ENCODE peak calls at places on chromosome 3, in seven cellular contexts. One of them, this sample, is unnamed.

GRCh38 chr3:154955907-154956533 is 124.1 kb upstream of the MME start:
- DNase-seq in AG04450: no peak
- DNase-seq in heart right ventricle: no peak
- DNase-seq in pancreas: no peak
- DNase-seq in astrocyte: no peak
- DNase-seq in cardiac muscle cell: no peak
- DNase-seq in A549: no peak
- DNase-seq in this sample: no peak

GRCh38 chr3:12638105-12638504 is 25.8 kb downstream of the RAF1 start:
- DNase-seq in AG04450: no peak
- DNase-seq in heart right ventricle: no peak
- DNase-seq in pancreas: no peak
- DNase-seq in astrocyte: peak; percentile 62
- DNase-seq in cardiac muscle cell: no peak
- DNase-seq in A549: no peak
- DNase-seq in this sample: no peak

GRCh38 chr3:19147905-19148767 is at the start of gene KCNH8:
- DNase-seq in AG04450: no peak
- DNase-seq in heart right ventricle: peak; percentile 11
- DNase-seq in pancreas: peak; percentile 56
- DNase-seq in astrocyte: no peak
- DNase-seq in cardiac muscle cell: peak; percentile 56
- DNase-seq in A549: peak; percentile 3
- DNase-seq in this sample: no peak

GRCh38 chr3:178422406-178422805 is 113.8 kb upstream of the KCNMB2 start:
- DNase-seq in AG04450: no peak
- DNase-seq in heart right ventricle: no peak
- DNase-seq in pancreas: no peak
- DNase-seq in astrocyte: no peak
- DNase-seq in cardiac muscle cell: no peak
- DNase-seq in A549: no peak
- DNase-seq in this sample: no peak

GRCh38 chr3:156252656-156253055 is 132.3 kb downstream of the KCNAB1 start:
- DNase-seq in AG04450: no peak
- DNase-seq in heart right ventricle: no peak
- DNase-seq in pancreas: no peak
- DNase-seq in astrocyte: peak; percentile 56
- DNase-seq in cardiac muscle cell: peak; percentile 19
- DNase-seq in A549: no peak
- DNase-seq in this sample: no peak

GRCh38 chr3:140834266-140835037 is 107.2 kb upstream of the SLC25A36 start:
- DNase-seq in AG04450: no peak
- DNase-seq in heart right ventricle: no peak
- DNase-seq in pancreas: no peak
- DNase-seq in astrocyte: peak; percentile 10
- DNase-seq in cardiac muscle cell: no peak
- DNase-seq in A549: no peak
- DNase-seq in this sample: no peak

GRCh38 chr3:1082024-1082633 is 10.7 kb upstream of the CNTN6 start:
- DNase-seq in AG04450: no peak
- DNase-seq in heart right ventricle: no peak
- DNase-seq in pancreas: peak; percentile 47
- DNase-seq in astrocyte: peak; percentile 37
- DNase-seq in cardiac muscle cell: peak; percentile 75
- DNase-seq in A549: no peak
- DNase-seq in this sample: no peak

GRCh38 chr3:58173670-58174472 is 36.9 kb downstream of the DNASE1L3 start:
- DNase-seq in AG04450: no peak
- DNase-seq in heart right ventricle: peak; percentile 59
- DNase-seq in pancreas: peak; percentile 87
- DNase-seq in astrocyte: no peak
- DNase-seq in cardiac muscle cell: peak; percentile 68
- DNase-seq in A549: no peak
- DNase-seq in this sample: no peak

GRCh38 chr3:83523470-83524073 is 1435.2 kb upstream of the CADM2 start:
- DNase-seq in AG04450: no peak
- DNase-seq in heart right ventricle: no peak
- DNase-seq in pancreas: peak; percentile 24
- DNase-seq in astrocyte: peak; percentile 42
- DNase-seq in cardiac muscle cell: peak; percentile 79
- DNase-seq in A549: peak; percentile 1
- DNase-seq in this sample: no peak

GRCh38 chr3:155815030-155815429 is 9.0 kb upstream of the C3orf33 start:
- DNase-seq in AG04450: no peak
- DNase-seq in heart right ventricle: no peak
- DNase-seq in pancreas: no peak
- DNase-seq in astrocyte: no peak
- DNase-seq in cardiac muscle cell: no peak
- DNase-seq in A549: no peak
- DNase-seq in this sample: no peak

GRCh38 chr3:62875103-62876002 is at the start of gene CADPS:
- DNase-seq in AG04450: no peak
- DNase-seq in heart right ventricle: peak; percentile 21
- DNase-seq in pancreas: peak; percentile 26
- DNase-seq in astrocyte: peak; percentile 53
- DNase-seq in cardiac muscle cell: peak; percentile 80
- DNase-seq in A549: no peak
- DNase-seq in this sample: no peak

GRCh38 chr3:12963184-12963868 is 109.9 kb downstream of the IQSEC1 start:
- DNase-seq in AG04450: no peak
- DNase-seq in heart right ventricle: no peak
- DNase-seq in pancreas: no peak
- DNase-seq in astrocyte: no peak
- DNase-seq in cardiac muscle cell: no peak
- DNase-seq in A549: no peak
- DNase-seq in this sample: no peak

GRCh38 chr3:42652611-42653302 is 740 bp upstream of the ZBTB47 start:
- DNase-seq in AG04450: peak; percentile 34
- DNase-seq in heart right ventricle: peak; percentile 55
- DNase-seq in pancreas: peak; percentile 55
- DNase-seq in astrocyte: peak; percentile 74
- DNase-seq in cardiac muscle cell: no peak
- DNase-seq in A549: peak; percentile 57
- DNase-seq in this sample: peak; percentile 90

GRCh38 chr3:4670352-4670751 is 177.2 kb downstream of the ITPR1 start:
- DNase-seq in AG04450: no peak
- DNase-seq in heart right ventricle: no peak
- DNase-seq in pancreas: no peak
- DNase-seq in astrocyte: no peak
- DNase-seq in cardiac muscle cell: peak; percentile 25
- DNase-seq in A549: peak; percentile 51
- DNase-seq in this sample: no peak

GRCh38 chr3:10010546-10011465 is 15.4 kb upstream of the FANCD2 start:
- DNase-seq in AG04450: peak; percentile 55
- DNase-seq in heart right ventricle: peak; percentile 98
- DNase-seq in pancreas: peak; percentile 98
- DNase-seq in astrocyte: peak; percentile 69
- DNase-seq in cardiac muscle cell: peak; percentile 97
- DNase-seq in A549: peak; percentile 86
- DNase-seq in this sample: peak; percentile 100
- H3K27ac ChIP-seq in AG04450: no peak overlapping the region
- H3K27ac ChIP-seq in heart right ventricle: peak overlapping the region; percentile 49
- H3K27ac ChIP-seq in pancreas: no peak overlapping the region
- H3K27ac ChIP-seq in astrocyte: no peak overlapping the region
- H3K27ac ChIP-seq in cardiac muscle cell: no peak overlapping the region
- H3K27ac ChIP-seq in A549: peak overlapping the region; percentile 58
- H3K27ac ChIP-seq in this sample: peak overlapping the region; percentile 57

DNA sequence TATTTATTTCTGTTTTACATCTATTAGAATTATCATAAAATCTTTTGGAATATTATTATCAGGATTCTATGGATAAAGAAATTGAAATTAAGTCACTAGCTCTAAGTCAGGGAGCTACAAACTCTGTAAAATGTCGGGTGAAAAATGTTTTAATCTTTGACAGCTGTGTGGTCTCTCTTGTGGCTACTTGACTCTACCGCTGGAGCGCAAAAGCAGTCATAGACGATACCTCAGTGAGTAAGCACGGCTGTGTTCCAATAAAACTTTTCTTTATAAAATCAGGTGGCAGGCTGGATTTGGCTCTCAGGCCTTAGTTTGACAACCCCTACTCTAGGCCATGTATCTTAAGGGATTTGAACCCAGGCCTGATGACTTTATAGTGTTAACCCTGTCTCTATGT is 88.5 kb upstream of the PFN2 start:
- DNase-seq in AG04450: no peak
- DNase-seq in heart right ventricle: no peak
- DNase-seq in pancreas: no peak
- DNase-seq in astrocyte: peak; percentile 88
- DNase-seq in cardiac muscle cell: no peak
- DNase-seq in A549: no peak
- DNase-seq in this sample: no peak
- H3K27ac ChIP-seq in AG04450: no peak overlapping the region
- H3K27ac ChIP-seq in heart right ventricle: no peak overlapping the region
- H3K27ac ChIP-seq in pancreas: no peak overlapping the region
- H3K27ac ChIP-seq in astrocyte: no peak overlapping the region
- H3K27ac ChIP-seq in cardiac muscle cell: no peak overlapping the region
- H3K27ac ChIP-seq in A549: no peak overlapping the region
- H3K27ac ChIP-seq in this sample: no peak overlapping the region

DNA sequence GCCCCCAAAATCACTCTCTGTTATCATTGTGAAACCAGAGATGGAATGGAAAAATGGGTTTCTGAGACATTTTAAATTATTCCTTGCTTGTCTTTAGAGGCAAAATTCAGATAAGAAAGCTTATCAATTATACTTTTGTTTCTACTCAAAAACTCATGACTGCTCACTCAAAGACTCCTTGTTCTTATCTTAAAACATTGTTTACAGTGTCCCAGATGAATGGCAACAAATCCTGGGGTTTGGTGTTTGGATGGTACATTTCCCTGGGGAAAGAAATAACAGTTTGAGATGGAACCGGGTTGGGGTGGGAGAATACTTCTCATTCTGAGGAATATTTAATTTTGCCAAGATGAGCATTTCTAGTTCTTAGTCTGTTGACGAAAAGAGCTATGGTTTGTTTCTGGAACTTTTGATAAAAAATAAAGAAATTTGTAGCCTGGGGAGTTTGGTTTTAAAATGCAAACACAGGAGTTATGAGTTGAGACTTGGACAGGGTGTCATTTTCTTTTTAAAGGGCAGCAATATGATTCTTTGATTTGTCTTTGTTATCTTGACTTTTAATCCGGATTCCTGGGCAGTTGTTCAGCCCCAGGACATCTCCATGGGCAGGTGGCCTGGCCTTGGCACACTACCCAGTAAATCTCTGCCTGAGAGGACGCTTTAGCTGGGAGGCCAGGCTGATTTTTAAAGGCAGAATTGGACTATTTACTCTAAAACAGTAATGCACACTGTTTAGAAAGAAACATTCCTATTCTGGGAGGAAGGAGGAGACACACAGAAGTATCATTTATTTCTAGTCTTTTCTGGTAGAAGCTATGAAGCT is 32.4 kb downstream of the BTD start:
- DNase-seq in AG04450: no peak
- DNase-seq in heart right ventricle: no peak
- DNase-seq in pancreas: no peak
- DNase-seq in astrocyte: peak; percentile 41
- DNase-seq in cardiac muscle cell: no peak
- DNase-seq in A549: no peak
- DNase-seq in this sample: no peak
- H3K27ac ChIP-seq in AG04450: peak overlapping the region; percentile 70
- H3K27ac ChIP-seq in heart right ventricle: no peak overlapping the region
- H3K27ac ChIP-seq in pancreas: no peak overlapping the region
- H3K27ac ChIP-seq in astrocyte: peak overlapping the region; percentile 98
- H3K27ac ChIP-seq in cardiac muscle cell: no peak overlapping the region
- H3K27ac ChIP-seq in A549: peak overlapping the region; percentile 75
- H3K27ac ChIP-seq in this sample: no peak overlapping the region

GRCh38 chr3:170021083-170021482 is 16.7 kb upstream of the GPR160 start:
- DNase-seq in AG04450: no peak
- DNase-seq in heart right ventricle: no peak
- DNase-seq in pancreas: no peak
- DNase-seq in astrocyte: no peak
- DNase-seq in cardiac muscle cell: no peak
- DNase-seq in A549: no peak
- DNase-seq in this sample: no peak
- H3K27ac ChIP-seq in AG04450: no peak overlapping the region
- H3K27ac ChIP-seq in heart right ventricle: no peak overlapping the region
- H3K27ac ChIP-seq in pancreas: no peak overlapping the region
- H3K27ac ChIP-seq in astrocyte: no peak overlapping the region
- H3K27ac ChIP-seq in cardiac muscle cell: no peak overlapping the region
- H3K27ac ChIP-seq in A549: no peak overlapping the region
- H3K27ac ChIP-seq in this sample: no peak overlapping the region

DNA sequence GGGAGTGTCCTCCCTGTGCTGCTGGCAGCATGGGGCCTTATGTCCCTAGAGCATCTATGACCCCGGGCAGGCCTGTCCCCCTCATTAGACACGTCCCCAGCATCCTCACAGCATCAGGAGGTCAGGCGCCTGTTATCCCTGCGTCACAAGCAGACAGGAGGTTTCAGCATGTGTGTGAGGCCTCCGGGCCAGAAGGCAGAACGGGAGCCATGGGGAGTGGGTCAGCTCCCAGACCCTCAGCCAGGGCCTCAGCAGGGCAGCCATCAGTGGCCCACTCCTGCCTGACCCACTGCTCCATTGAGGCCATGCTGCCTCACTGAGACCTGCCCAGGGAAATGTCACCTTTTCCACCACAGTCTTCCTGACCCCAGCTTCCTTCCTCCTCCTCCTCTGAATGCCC is 71.6 kb downstream of the DNAJB8 start:
- DNase-seq in AG04450: no peak
- DNase-seq in heart right ventricle: no peak
- DNase-seq in pancreas: no peak
- DNase-seq in astrocyte: no peak
- DNase-seq in cardiac muscle cell: no peak
- DNase-seq in A549: no peak
- DNase-seq in this sample: no peak
- H3K27ac ChIP-seq in AG04450: no peak overlapping the region
- H3K27ac ChIP-seq in heart right ventricle: peak overlapping the region; percentile 43
- H3K27ac ChIP-seq in pancreas: no peak overlapping the region
- H3K27ac ChIP-seq in astrocyte: no peak overlapping the region
- H3K27ac ChIP-seq in cardiac muscle cell: peak overlapping the region; percentile 48
- H3K27ac ChIP-seq in A549: no peak overlapping the region
- H3K27ac ChIP-seq in this sample: no peak overlapping the region